ENCODE peak calls at places on chromosome 9, in eight cellular contexts. V, D, P, C, L, J, E and I are unnamed samples.

GRCh38 chr9:107175039-107175438 is 108.0 kb upstream of the RAD23B start:
- DNase-seq in V (peak; percentile 29), D (no peak), P (no peak), C (no peak), L (no peak), J (no peak), E (peak; percentile 22), I (no peak)

GRCh38 chr9:124239249-124240073 is 18.3 kb upstream of the NEK6 start:
- DNase-seq in V (no peak), D (no peak), P (no peak), C (no peak), L (no peak), J (peak; percentile 64), E (no peak), I (no peak)

GRCh38 chr9:107153336-107153735 is 129.7 kb upstream of the RAD23B start:
- DNase-seq in V (no peak), D (no peak), P (no peak), C (no peak), L (no peak), J (no peak), E (no peak), I (no peak)

GRCh38 chr9:83620841-83621636 is 1.9 kb upstream of the IDNK start:
- DNase-seq in V (peak; percentile 53), D (peak; percentile 63), P (no peak), C (peak; percentile 66), L (peak; percentile 22), J (no peak), E (peak; percentile 52), I (no peak)

GRCh38 chr9:100098241-100098886 is 436 bp downstream of the ERP44 start:
- DNase-seq in V (peak; percentile 83), D (peak; percentile 71), P (peak; percentile 43), C (peak; percentile 54), L (peak; percentile 23), J (peak; percentile 69), E (peak; percentile 79), I (peak; percentile 28)

GRCh38 chr9:84145780-84146179 is 165.2 kb downstream of the RMI1 start:
- DNase-seq in V (no peak), D (no peak), P (no peak), C (no peak), L (no peak), J (no peak), E (no peak), I (no peak)

GRCh38 chr9:127724012-127724411 is 8.1 kb downstream of the TTC16 start:
- DNase-seq in V (peak; percentile 68), D (no peak), P (no peak), C (no peak), L (no peak), J (no peak), E (peak; percentile 34), I (no peak)

GRCh38 chr9:134917431-134918373 is at the start of gene FCN1:
- DNase-seq in V (peak; percentile 24), D (no peak), P (no peak), C (no peak), L (no peak), J (no peak), E (no peak), I (no peak)

GRCh38 chr9:37335238-37335637 is 87.3 kb upstream of the GRHPR start:
- DNase-seq in V (no peak), D (no peak), P (no peak), C (no peak), L (no peak), J (no peak), E (no peak), I (no peak)

GRCh38 chr9:31674264-31674663 is 710.2 kb upstream of the ACO1 start:
- DNase-seq in V (no peak), D (no peak), P (no peak), C (no peak), L (no peak), J (no peak), E (no peak), I (no peak)

GRCh38 chr9:93317495-93318094 is 133.7 kb downstream of the WNK2 start:
- DNase-seq in V (no peak), D (no peak), P (no peak), C (no peak), L (no peak), J (peak; percentile 59), E (no peak), I (no peak)

GRCh38 chr9:121185774-121186403 is 15.8 kb downstream of the RAB14 start:
- DNase-seq in V (no peak), D (no peak), P (no peak), C (no peak), L (no peak), J (no peak), E (no peak), I (no peak)

GRCh38 chr9:135224286-135224871 is 136.9 kb downstream of the OLFM1 start:
- DNase-seq in V (peak; percentile 85), D (no peak), P (no peak), C (no peak), L (no peak), J (peak; percentile 47), E (no peak), I (no peak)

GRCh38 chr9:69034071-69034470 is 1.5 kb upstream of the FXN start:
- DNase-seq in V (no peak), D (no peak), P (no peak), C (no peak), L (no peak), J (no peak), E (no peak), I (no peak)

GRCh38 chr9:89549031-89549644 is 51.2 kb upstream of the SEMA4D start:
- DNase-seq in V (peak; percentile 87), D (peak; percentile 58), P (peak; percentile 71), C (peak; percentile 89), L (peak; percentile 65), J (peak; percentile 82), E (peak; percentile 89), I (peak; percentile 70)

GRCh38 chr9:136075881-136076678 is 19.0 kb downstream of the NACC2 start:
- DNase-seq in V (no peak), D (no peak), P (no peak), C (no peak), L (no peak), J (peak; percentile 64), E (no peak), I (no peak)

GRCh38 chr9:104200456-104200994 is 106.4 kb downstream of the SMC2 start:
- DNase-seq in V (no peak), D (no peak), P (no peak), C (no peak), L (no peak), J (no peak), E (no peak), I (no peak)

GRCh38 chr9:136050266-136050705 is 44.8 kb downstream of the NACC2 start:
- DNase-seq in V (no peak), D (no peak), P (no peak), C (no peak), L (no peak), J (peak; percentile 70), E (no peak), I (no peak)

GRCh38 chr9:131736440-131736839 is 3.4 kb downstream of the RAPGEF1 start:
- DNase-seq in V (no peak), D (no peak), P (no peak), C (no peak), L (no peak), J (no peak), E (no peak), I (no peak)

DNA sequence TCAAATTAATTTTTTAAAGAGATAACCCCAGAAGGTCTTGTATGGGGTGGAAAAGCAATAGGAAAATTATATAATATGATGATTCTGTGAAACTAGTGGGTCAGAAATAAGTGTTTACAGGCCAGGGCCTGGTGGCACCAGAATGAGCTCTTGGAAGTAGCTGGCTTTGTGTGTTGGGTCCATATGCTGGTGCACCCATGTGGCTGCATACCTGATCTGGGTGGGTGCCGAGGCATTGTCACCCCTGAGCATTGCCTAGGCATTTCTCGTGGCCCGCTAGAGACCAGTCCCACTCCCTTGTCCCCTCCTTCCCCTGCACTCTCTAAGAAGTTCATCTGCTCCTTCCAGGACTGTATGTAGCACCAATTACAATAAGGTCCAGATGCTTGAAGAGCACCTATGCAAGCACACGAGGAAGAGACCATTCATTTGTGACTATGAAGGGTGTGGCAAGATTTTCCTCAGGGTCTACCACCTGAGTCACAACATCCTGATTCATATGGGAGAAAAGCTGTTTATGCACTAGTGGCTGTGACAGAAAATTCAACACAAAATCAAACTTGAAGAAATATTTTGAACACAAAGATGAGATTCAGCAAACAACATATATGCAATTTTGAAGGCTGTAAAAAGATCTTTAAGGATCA is 19.8 kb upstream of the IL33 start:
- DNase-seq in V (no peak), D (no peak), P (no peak), C (no peak), L (no peak), J (no peak), E (no peak), I (no peak)
- TF ChIP-seq EP300 in V (no peak), D (no peak), P (no peak), C (no peak), L (no peak), J (no peak), E (no peak), I (no peak)

GRCh38 chr9:98691890-98692289 is 16.8 kb downstream of the GABBR2 start:
- DNase-seq in V (no peak), D (no peak), P (no peak), C (no peak), L (no peak), J (no peak), E (no peak), I (no peak)
- TF ChIP-seq EP300 in V (no peak), D (no peak), P (no peak), C (no peak), L (no peak), J (no peak), E (no peak), I (no peak)

DNA sequence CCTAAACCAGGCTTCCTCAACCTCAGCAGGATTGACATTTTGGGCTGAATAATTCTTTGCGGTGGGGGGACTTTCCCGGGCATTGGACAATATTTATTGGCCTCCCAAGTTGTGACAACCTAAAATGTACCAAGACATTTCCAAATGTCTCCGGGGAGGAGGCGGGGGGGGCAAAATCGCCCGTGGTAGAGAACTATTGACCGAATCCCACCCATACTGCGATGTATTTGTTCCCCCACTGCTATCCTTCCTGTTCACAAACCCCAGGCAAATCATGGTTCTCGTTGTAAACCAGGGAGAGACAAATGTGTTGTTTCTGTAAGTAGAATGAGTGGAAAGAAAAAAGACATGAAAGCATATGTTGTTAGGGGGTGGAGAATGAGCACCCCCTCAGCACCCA is 141.8 kb downstream of the PSAT1 start:
- DNase-seq in V (no peak), D (no peak), P (no peak), C (no peak), L (no peak), J (no peak), E (no peak), I (no peak)
- TF ChIP-seq EP300 in V (no peak), D (no peak), P (no peak), C (no peak), L (no peak), J (no peak), E (no peak), I (no peak)

GRCh38 chr9:81898851-81899250 is 29.4 kb upstream of the SPATA31D4 start:
- DNase-seq in V (no peak), D (no peak), P (no peak), C (no peak), L (no peak), J (no peak), E (no peak), I (no peak)

GRCh38 chr9:81906656-81907055 is 21.6 kb upstream of the SPATA31D4 start:
- DNase-seq in V (no peak), D (no peak), P (no peak), C (no peak), L (no peak), J (no peak), E (no peak), I (no peak)

GRCh38 chr9:81902191-81902590 is 26.0 kb upstream of the SPATA31D4 start:
- DNase-seq in V (no peak), D (no peak), P (no peak), C (no peak), L (no peak), J (no peak), E (no peak), I (no peak)

GRCh38 chr9:81902601-81903000 is 25.6 kb upstream of the SPATA31D4 start:
- DNase-seq in V (no peak), D (no peak), P (no peak), C (no peak), L (no peak), J (no peak), E (no peak), I (no peak)
- TF ChIP-seq EP300 in V (no peak), D (no peak), P (no peak), C (no peak), L (no peak), J (no peak), E (no peak), I (no peak)